ENCODE peak calls at places on chromosomes 2 and 18, in five cellular contexts. One of them, this sample, is unnamed.

GRCh38 chr2:165927774-165928173 is 25.8 kb downstream of the TTC21B start:
- DNase-seq in heart left ventricle: no peak
- DNase-seq in transverse colon: no peak
- DNase-seq in mesothelial cell of epicardium: no peak
- DNase-seq in fibroblast of mammary gland: no peak
- DNase-seq in this sample: no peak

GRCh38 chr2:157822993-157823392 is 53.1 kb downstream of the ACVR1 start:
- DNase-seq in heart left ventricle: no peak
- DNase-seq in transverse colon: no peak
- DNase-seq in mesothelial cell of epicardium: no peak
- DNase-seq in fibroblast of mammary gland: peak; percentile 90
- DNase-seq in this sample: no peak

GRCh38 chr2:218997730-218998129 is 4.5 kb upstream of the CRYBA2 start:
- DNase-seq in heart left ventricle: no peak
- DNase-seq in transverse colon: no peak
- DNase-seq in mesothelial cell of epicardium: no peak
- DNase-seq in fibroblast of mammary gland: no peak
- DNase-seq in this sample: no peak

GRCh38 chr2:38719706-38720105 is 31.5 kb downstream of the SRSF7 start:
- DNase-seq in heart left ventricle: no peak
- DNase-seq in transverse colon: no peak
- DNase-seq in mesothelial cell of epicardium: no peak
- DNase-seq in fibroblast of mammary gland: no peak
- DNase-seq in this sample: no peak

GRCh38 chr2:134988994-134989605 is 58.1 kb downstream of the MAP3K19 start:
- DNase-seq in heart left ventricle: no peak
- DNase-seq in transverse colon: no peak
- DNase-seq in mesothelial cell of epicardium: no peak
- DNase-seq in fibroblast of mammary gland: peak; percentile 47
- DNase-seq in this sample: no peak

GRCh38 chr2:166375205-166375735 is 474 bp downstream of the SCN9A start:
- DNase-seq in heart left ventricle: no peak
- DNase-seq in transverse colon: no peak
- DNase-seq in mesothelial cell of epicardium: peak; percentile 39
- DNase-seq in fibroblast of mammary gland: peak; percentile 11
- DNase-seq in this sample: no peak

GRCh38 chr2:138030459-138030858 is 66.2 kb downstream of the HNMT start:
- DNase-seq in heart left ventricle: no peak
- DNase-seq in transverse colon: no peak
- DNase-seq in mesothelial cell of epicardium: no peak
- DNase-seq in fibroblast of mammary gland: peak; percentile 35
- DNase-seq in this sample: no peak

GRCh38 chr2:216774620-216775019 is 79.3 kb upstream of the IGFBP5 start:
- DNase-seq in heart left ventricle: peak; percentile 92
- DNase-seq in transverse colon: peak; percentile 18
- DNase-seq in mesothelial cell of epicardium: no peak
- DNase-seq in fibroblast of mammary gland: peak; percentile 96
- DNase-seq in this sample: no peak

GRCh38 chr2:177164131-177164530 is 48.5 kb upstream of the HNRNPA3 start:
- DNase-seq in heart left ventricle: no peak
- DNase-seq in transverse colon: no peak
- DNase-seq in mesothelial cell of epicardium: no peak
- DNase-seq in fibroblast of mammary gland: peak; percentile 7
- DNase-seq in this sample: no peak

GRCh38 chr2:60479226-60480088 is 74.0 kb downstream of the BCL11A start:
- DNase-seq in heart left ventricle: no peak
- DNase-seq in transverse colon: peak; percentile 42
- DNase-seq in mesothelial cell of epicardium: peak; percentile 50
- DNase-seq in fibroblast of mammary gland: no peak
- DNase-seq in this sample: no peak

GRCh38 chr2:127437781-127438726 is 19.8 kb downstream of the PROC start:
- DNase-seq in heart left ventricle: no peak
- DNase-seq in transverse colon: peak; percentile 32
- DNase-seq in mesothelial cell of epicardium: no peak
- DNase-seq in fibroblast of mammary gland: no peak
- DNase-seq in this sample: no peak

GRCh38 chr18:48336332-48336731 is 72.9 kb downstream of the ZBTB7C start:
- DNase-seq in heart left ventricle: no peak
- DNase-seq in transverse colon: no peak
- DNase-seq in mesothelial cell of epicardium: no peak
- DNase-seq in fibroblast of mammary gland: peak; percentile 9
- DNase-seq in this sample: no peak

GRCh38 chr18:61738488-61738887 is 154.3 kb downstream of the RNF152 start:
- DNase-seq in heart left ventricle: no peak
- DNase-seq in transverse colon: no peak
- DNase-seq in mesothelial cell of epicardium: no peak
- DNase-seq in fibroblast of mammary gland: peak; percentile 65
- DNase-seq in this sample: no peak

GRCh38 chr2:231223458-231223970 is 25.1 kb downstream of the ARMC9 start:
- DNase-seq in heart left ventricle: no peak
- DNase-seq in transverse colon: no peak
- DNase-seq in mesothelial cell of epicardium: no peak
- DNase-seq in fibroblast of mammary gland: no peak
- DNase-seq in this sample: no peak

GRCh38 chr2:46942143-46942526 is 26.5 kb upstream of the MCFD2 start:
- DNase-seq in heart left ventricle: peak; percentile 53
- DNase-seq in transverse colon: peak; percentile 75
- DNase-seq in mesothelial cell of epicardium: no peak
- DNase-seq in fibroblast of mammary gland: no peak
- DNase-seq in this sample: no peak

GRCh38 chr2:100588071-100588786 is 25.4 kb downstream of the PDCL3 start:
- DNase-seq in heart left ventricle: no peak
- DNase-seq in transverse colon: no peak
- DNase-seq in mesothelial cell of epicardium: no peak
- DNase-seq in fibroblast of mammary gland: peak; percentile 91
- DNase-seq in this sample: no peak

GRCh38 chr2:239383796-239384156 is 17.0 kb downstream of the HDAC4 start:
- DNase-seq in heart left ventricle: peak; percentile 16
- DNase-seq in transverse colon: no peak
- DNase-seq in mesothelial cell of epicardium: no peak
- DNase-seq in fibroblast of mammary gland: no peak
- DNase-seq in this sample: no peak

GRCh38 chr2:108215794-108216211 is 24.0 kb upstream of the SULT1C3 start:
- DNase-seq in heart left ventricle: no peak
- DNase-seq in transverse colon: peak; percentile 27
- DNase-seq in mesothelial cell of epicardium: no peak
- DNase-seq in fibroblast of mammary gland: peak; percentile 64
- DNase-seq in this sample: no peak

GRCh38 chr2:72901426-72901825 is 14.2 kb downstream of the SPR start:
- DNase-seq in heart left ventricle: no peak
- DNase-seq in transverse colon: no peak
- DNase-seq in mesothelial cell of epicardium: no peak
- DNase-seq in fibroblast of mammary gland: no peak
- DNase-seq in this sample: no peak

GRCh38 chr2:109137616-109138015 is 8.6 kb downstream of the SH3RF3 start:
- DNase-seq in heart left ventricle: no peak
- DNase-seq in transverse colon: no peak
- DNase-seq in mesothelial cell of epicardium: peak; percentile 25
- DNase-seq in fibroblast of mammary gland: no peak
- DNase-seq in this sample: no peak

GRCh38 chr2:104127049-104127770 is 726.7 kb upstream of the POU3F3 start:
- DNase-seq in heart left ventricle: no peak
- DNase-seq in transverse colon: no peak
- DNase-seq in mesothelial cell of epicardium: no peak
- DNase-seq in fibroblast of mammary gland: no peak
- DNase-seq in this sample: no peak

GRCh38 chr2:183995632-183996031 is 602.7 kb upstream of the ZNF804A start:
- DNase-seq in heart left ventricle: no peak
- DNase-seq in transverse colon: no peak
- DNase-seq in mesothelial cell of epicardium: no peak
- DNase-seq in fibroblast of mammary gland: no peak
- DNase-seq in this sample: no peak

GRCh38 chr18:31101148-31102019 is 837 bp downstream of the DSC2 start:
- DNase-seq in heart left ventricle: peak; percentile 90
- DNase-seq in transverse colon: peak; percentile 73
- DNase-seq in mesothelial cell of epicardium: peak; percentile 58
- DNase-seq in fibroblast of mammary gland: no peak
- DNase-seq in this sample: no peak
- TF ChIP-seq CTCF in heart left ventricle: peak; percentile 19
- TF ChIP-seq CTCF in transverse colon: no peak
- TF ChIP-seq CTCF in mesothelial cell of epicardium: no peak
- TF ChIP-seq CTCF in fibroblast of mammary gland: no peak
- TF ChIP-seq CTCF in this sample: no peak

DNA sequence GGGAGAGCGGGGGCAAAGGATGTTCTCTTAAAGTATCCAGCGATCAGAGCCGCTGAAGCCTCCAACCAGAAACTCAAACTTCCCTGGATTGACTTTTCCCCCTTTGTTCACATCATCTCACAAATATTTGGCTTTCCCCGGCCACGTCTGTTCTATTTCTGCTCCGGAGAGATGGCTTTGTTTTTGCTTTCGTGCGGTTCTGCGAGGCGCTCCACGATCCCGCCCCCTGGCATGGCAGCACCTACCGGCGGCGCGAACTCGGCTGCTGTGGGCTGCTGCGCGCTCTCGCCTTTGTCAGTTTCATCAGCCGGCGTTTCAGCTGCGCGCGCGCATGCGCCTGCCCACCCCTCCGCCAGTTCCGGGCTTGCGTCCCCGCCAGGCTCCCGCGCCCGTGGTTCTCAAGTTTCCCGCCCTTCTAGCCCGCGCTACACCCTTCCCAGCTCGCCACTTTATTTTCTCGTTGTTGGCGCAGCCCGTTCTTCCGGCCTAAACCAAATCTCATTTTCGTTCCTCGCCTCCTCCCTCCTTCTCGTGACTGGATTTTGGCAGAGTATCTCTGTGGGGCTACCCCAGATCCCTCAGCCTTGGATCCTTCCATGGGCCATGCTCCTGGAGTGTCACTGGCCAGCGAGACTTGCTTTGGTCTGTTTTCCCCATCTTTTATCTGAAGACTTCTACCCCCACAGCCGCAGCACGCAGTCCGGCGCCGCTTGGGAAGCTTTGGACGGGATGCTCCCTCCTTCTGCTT is 98.0 kb downstream of the INSIG2 start:
- DNase-seq in heart left ventricle: peak; percentile 88
- DNase-seq in transverse colon: peak; percentile 88
- DNase-seq in mesothelial cell of epicardium: peak; percentile 87
- DNase-seq in fibroblast of mammary gland: peak; percentile 73
- DNase-seq in this sample: peak; percentile 54
- TF ChIP-seq CTCF in heart left ventricle: peak; percentile 20
- TF ChIP-seq CTCF in transverse colon: no peak
- TF ChIP-seq CTCF in mesothelial cell of epicardium: no peak
- TF ChIP-seq CTCF in fibroblast of mammary gland: no peak
- TF ChIP-seq CTCF in this sample: no peak

GRCh38 chr2:88865801-88866353 is 174.4 kb downstream of the RPIA start:
- DNase-seq in heart left ventricle: no peak
- DNase-seq in transverse colon: no peak
- DNase-seq in mesothelial cell of epicardium: no peak
- DNase-seq in fibroblast of mammary gland: no peak
- DNase-seq in this sample: no peak

GRCh38 chr2:88871336-88871735 is 179.9 kb downstream of the RPIA start:
- DNase-seq in heart left ventricle: no peak
- DNase-seq in transverse colon: no peak
- DNase-seq in mesothelial cell of epicardium: no peak
- DNase-seq in fibroblast of mammary gland: no peak
- DNase-seq in this sample: no peak

GRCh38 chr2:88870267-88870839 is 178.9 kb downstream of the RPIA start:
- DNase-seq in heart left ventricle: no peak
- DNase-seq in transverse colon: no peak
- DNase-seq in mesothelial cell of epicardium: no peak
- DNase-seq in fibroblast of mammary gland: no peak
- DNase-seq in this sample: no peak

GRCh38 chr2:88866756-88867155 is 175.3 kb downstream of the RPIA start:
- DNase-seq in heart left ventricle: no peak
- DNase-seq in transverse colon: no peak
- DNase-seq in mesothelial cell of epicardium: no peak
- DNase-seq in fibroblast of mammary gland: no peak
- DNase-seq in this sample: no peak

GRCh38 chr2:88868861-88869260 is 177.4 kb downstream of the RPIA start:
- DNase-seq in heart left ventricle: no peak
- DNase-seq in transverse colon: no peak
- DNase-seq in mesothelial cell of epicardium: no peak
- DNase-seq in fibroblast of mammary gland: no peak
- DNase-seq in this sample: no peak
- TF ChIP-seq CTCF in heart left ventricle: no peak
- TF ChIP-seq CTCF in transverse colon: no peak
- TF ChIP-seq CTCF in mesothelial cell of epicardium: no peak
- TF ChIP-seq CTCF in fibroblast of mammary gland: no peak
- TF ChIP-seq CTCF in this sample: no peak

GRCh38 chr18:36752929-36753865 is 75.6 kb downstream of the TPGS2 start:
- DNase-seq in heart left ventricle: no peak
- DNase-seq in transverse colon: no peak
- DNase-seq in mesothelial cell of epicardium: no peak
- DNase-seq in fibroblast of mammary gland: peak; percentile 8
- DNase-seq in this sample: no peak
- TF ChIP-seq CTCF in heart left ventricle: no peak
- TF ChIP-seq CTCF in transverse colon: no peak
- TF ChIP-seq CTCF in mesothelial cell of epicardium: no peak
- TF ChIP-seq CTCF in fibroblast of mammary gland: no peak
- TF ChIP-seq CTCF in this sample: no peak

GRCh38 chr18:74241970-74242369 is 49.8 kb downstream of the CYB5A start:
- DNase-seq in heart left ventricle: no peak
- DNase-seq in transverse colon: no peak
- DNase-seq in mesothelial cell of epicardium: no peak
- DNase-seq in fibroblast of mammary gland: no peak
- DNase-seq in this sample: no peak

GRCh38 chr18:74244554-74244953 is 47.2 kb downstream of the CYB5A start:
- DNase-seq in heart left ventricle: no peak
- DNase-seq in transverse colon: no peak
- DNase-seq in mesothelial cell of epicardium: no peak
- DNase-seq in fibroblast of mammary gland: no peak
- DNase-seq in this sample: no peak

GRCh38 chr18:74241426-74241825 is 50.3 kb downstream of the CYB5A start:
- DNase-seq in heart left ventricle: no peak
- DNase-seq in transverse colon: no peak
- DNase-seq in mesothelial cell of epicardium: no peak
- DNase-seq in fibroblast of mammary gland: no peak
- DNase-seq in this sample: no peak

GRCh38 chr18:74243127-74243526 is 48.6 kb downstream of the CYB5A start:
- DNase-seq in heart left ventricle: no peak
- DNase-seq in transverse colon: no peak
- DNase-seq in mesothelial cell of epicardium: no peak
- DNase-seq in fibroblast of mammary gland: no peak
- DNase-seq in this sample: no peak

GRCh38 chr18:74242451-74243096 is 49.2 kb downstream of the CYB5A start:
- DNase-seq in heart left ventricle: peak; percentile 40
- DNase-seq in transverse colon: no peak
- DNase-seq in mesothelial cell of epicardium: no peak
- DNase-seq in fibroblast of mammary gland: peak; percentile 48
- DNase-seq in this sample: no peak
- TF ChIP-seq CTCF in heart left ventricle: peak; percentile 60
- TF ChIP-seq CTCF in transverse colon: no peak
- TF ChIP-seq CTCF in mesothelial cell of epicardium: no peak
- TF ChIP-seq CTCF in fibroblast of mammary gland: peak; percentile 10
- TF ChIP-seq CTCF in this sample: no peak

DNA sequence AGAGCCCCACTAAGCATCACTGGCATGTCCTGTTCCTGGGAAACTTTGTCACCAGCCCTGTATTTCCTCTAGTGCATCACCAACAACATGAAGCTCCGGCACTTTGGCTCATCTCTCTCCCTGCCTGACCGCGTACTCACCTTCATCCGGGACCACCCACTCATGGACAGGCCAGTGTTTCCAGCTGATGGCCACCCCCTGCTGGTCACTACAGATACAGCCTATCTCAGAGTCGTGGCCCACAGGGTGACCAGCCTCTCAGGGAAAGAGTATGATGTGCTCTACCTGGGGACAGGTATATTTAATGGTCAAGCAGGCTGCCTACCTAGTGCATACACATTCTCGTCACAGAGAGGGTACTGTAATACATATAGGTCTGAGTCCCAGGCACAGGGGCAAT is 21.0 kb downstream of the SEMA4F start:
- DNase-seq in heart left ventricle: no peak
- DNase-seq in transverse colon: no peak
- DNase-seq in mesothelial cell of epicardium: no peak
- DNase-seq in fibroblast of mammary gland: no peak
- DNase-seq in this sample: no peak
- TF ChIP-seq CTCF in heart left ventricle: no peak
- TF ChIP-seq CTCF in transverse colon: no peak
- TF ChIP-seq CTCF in mesothelial cell of epicardium: no peak
- TF ChIP-seq CTCF in fibroblast of mammary gland: peak; percentile 11
- TF ChIP-seq CTCF in this sample: no peak